ENCODE peak calls at places on chromosomes 12 and 14, in four cellular contexts. F is fibroblast of lung, C is keratinocyte, Q is OCI-LY7. I is an unnamed sample. For H4K20me1, the result is how much of the 10 kb centered on the place peaks cover.

GRCh38 chr12:59719701-59720100 is 123.9 kb downstream of the SLC16A7 start:
- DNase-seq in F (no peak), C (no peak), Q (no peak), I (no peak)

GRCh38 chr14:103923863-103924262 is 4.4 kb upstream of the TDRD9 start:
- DNase-seq in F (no peak), C (no peak), Q (no peak), I (no peak)

GRCh38 chr12:92439397-92439779 is 263.4 kb upstream of the PLEKHG7 start:
- DNase-seq in F (peak), C (no peak), Q (no peak), I (no peak)

GRCh38 chr12:116381744-116382455 is 104.4 kb upstream of the MED13L start:
- DNase-seq in F (peak), C (no peak), Q (no peak), I (no peak)

GRCh38 chr14:88765130-88765529 is 27.6 kb downstream of the EML5 start:
- DNase-seq in F (peak), C (no peak), Q (no peak), I (no peak)

GRCh38 chr14:94681300-94682060 is 69.3 kb downstream of the SERPINA3 start:
- DNase-seq in F (peak), C (peak), Q (peak), I (peak)

GRCh38 chr14:103378042-103378854 is 7.0 kb upstream of the MARK3 start:
- DNase-seq in F (no peak), C (no peak), Q (no peak), I (no peak)

GRCh38 chr14:96117101-96117897 is 78.1 kb downstream of the C14orf132 start:
- DNase-seq in F (peak), C (no peak), Q (no peak), I (peak)

GRCh38 chr12:88339254-88339949 is 197.3 kb downstream of the TMTC3 start:
- DNase-seq in F (peak), C (peak), Q (no peak), I (no peak)

GRCh38 chr12:122983789-122984515 is 3.5 kb downstream of the ARL6IP4 start:
- DNase-seq in F (peak), C (no peak), Q (no peak), I (no peak)

GRCh38 chr12:116528067-116528466 is 31.1 kb upstream of the MAP1LC3B2 start:
- DNase-seq in F (peak), C (peak), Q (no peak), I (no peak)

GRCh38 chr12:541676-542289 is 82.0 kb downstream of the B4GALNT3 start:
- DNase-seq in F (peak), C (no peak), Q (no peak), I (no peak)

GRCh38 chr12:114678028-114678427 is 5.9 kb downstream of the TBX3 start:
- DNase-seq in F (no peak), C (no peak), Q (no peak), I (no peak)

GRCh38 chr12:7123806-7124519 is 4.7 kb downstream of the RBP5 start:
- DNase-seq in F (no peak), C (no peak), Q (no peak), I (no peak)

GRCh38 chr14:24212924-24213865 is at the start of gene CHMP4A:
- DNase-seq in F (peak), C (peak), Q (peak), I (peak)
- H2AFZ ChIP-seq in F (peak), C (peak), Q (peak), I (no peak)

GRCh38 chr14:90781876-90782275 is 34.4 kb downstream of the TTC7B start:
- DNase-seq in F (no peak), C (no peak), Q (no peak), I (no peak)
- H4K20me1 ChIP-seq in F (under half), C (under half), Q (under half), I (under half)

GRCh38 chr12:93671044-93671443 is 6.1 kb upstream of the CRADD start:
- DNase-seq in F (no peak), C (no peak), Q (no peak), I (no peak)
- H2AFZ ChIP-seq in F (no peak), C (no peak), Q (no peak), I (no peak)

GRCh38 chr12:104700324-104700723 is 243.6 kb downstream of the CHST11 start:
- DNase-seq in F (no peak), C (no peak), Q (no peak), I (no peak)

GRCh38 chr12:104701301-104701700 is 244.6 kb downstream of the CHST11 start:
- DNase-seq in F (no peak), C (no peak), Q (no peak), I (no peak)

GRCh38 chr12:104698871-104699270 is 242.1 kb downstream of the CHST11 start:
- DNase-seq in F (peak), C (no peak), Q (no peak), I (no peak)

GRCh38 chr12:104701756-104702155 is 245.0 kb downstream of the CHST11 start:
- DNase-seq in F (no peak), C (no peak), Q (no peak), I (no peak)

GRCh38 chr12:104699489-104700194 is 242.9 kb downstream of the CHST11 start:
- DNase-seq in F (peak), C (no peak), Q (peak), I (no peak)
- H4K20me1 ChIP-seq in F (under half), C (under half), Q (under half), I (under half)

GRCh38 chr12:107685360-107686248 is at the start of gene PWP1:
- DNase-seq in F (peak), C (peak), Q (peak), I (peak)

GRCh38 chr12:107681455-107681835 is 4.2 kb upstream of the PWP1 start:
- DNase-seq in F (no peak), C (no peak), Q (no peak), I (no peak)

GRCh38 chr12:107684029-107684790 is 1.4 kb upstream of the PWP1 start:
- DNase-seq in F (peak), C (no peak), Q (no peak), I (no peak)

GRCh38 chr12:107681836-107682820 is 3.5 kb upstream of the PWP1 start:
- DNase-seq in F (no peak), C (no peak), Q (no peak), I (no peak)

GRCh38 chr12:107684990-107685359 is 624 bp upstream of the PWP1 start:
- DNase-seq in F (peak), C (no peak), Q (peak), I (peak)
- H2AFZ ChIP-seq in F (peak), C (peak), Q (peak), I (peak)

DNA sequence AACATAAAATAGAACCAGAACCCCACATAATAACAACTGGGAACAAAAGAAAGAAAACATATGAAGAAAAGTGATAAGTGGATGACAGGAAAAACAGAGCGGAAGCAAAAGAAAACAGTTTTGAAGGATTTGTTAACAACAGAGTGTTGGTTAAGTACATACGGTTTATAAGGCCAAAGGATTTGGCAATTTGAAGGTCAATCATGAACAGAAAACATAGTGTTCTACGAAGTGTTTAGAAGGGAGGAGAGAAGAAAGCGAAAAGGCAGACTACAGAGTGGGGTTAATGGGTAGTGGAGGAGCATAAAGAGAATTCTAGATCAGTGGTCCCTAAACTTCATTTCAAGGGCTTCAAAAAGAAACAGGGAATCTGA is 3.9 kb upstream of the AP4S1 start:
- DNase-seq in F (no peak), C (no peak), Q (no peak), I (no peak)
- H4K20me1 ChIP-seq in F (under half), C (under half), Q (under half), I (under half)

DNA sequence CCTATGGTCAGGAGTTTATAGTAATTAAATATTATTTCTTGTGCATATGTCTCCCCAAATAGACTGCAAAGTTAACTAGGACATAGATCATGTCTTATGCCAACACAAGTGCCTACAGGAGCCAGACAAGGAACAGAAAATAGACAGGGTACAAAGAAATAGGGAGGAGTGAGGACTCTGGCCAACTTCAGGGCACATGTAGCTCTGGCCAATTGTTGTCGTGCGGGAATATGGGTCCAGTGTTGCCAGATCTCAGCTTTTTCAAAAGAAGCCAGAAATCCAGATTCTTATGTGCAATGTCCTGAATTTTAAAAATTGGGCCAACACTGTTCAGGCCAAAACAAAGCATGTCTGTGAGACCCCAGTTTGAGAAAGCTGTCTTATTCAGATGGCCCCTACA is 68.7 kb downstream of the RFX4 start:
- DNase-seq in F (no peak), C (no peak), Q (no peak), I (no peak)
- H2AFZ ChIP-seq in F (no peak), C (no peak), Q (no peak), I (no peak)

GRCh38 chr12:69497308-69498026 is 27.3 kb downstream of the FRS2 start:
- DNase-seq in F (peak), C (no peak), Q (no peak), I (peak)
- H4K20me1 ChIP-seq in F (under half), C (under half), Q (under half), I (under half)

I was measured in Karpas-422.